ENCODE peak calls at places on chromosome 4, in ten cellular contexts. L is AG10803, I is stomach, E is neuronal stem cell, F is cardiac fibroblast, Y is SJCRH30, B is aorta, R is GM12865, A is hepatocyte, M is left ventricle myocardium inferior. V is an unnamed sample.

GRCh38 chr4:120211408-120212015 is 144.9 kb upstream of the MAD2L1 start:
- DNase-seq in L (no peak), I (no peak), E (no peak), F (no peak), Y (no peak), B (no peak), R (no peak), A (no peak), M (no peak), V (no peak)

GRCh38 chr4:177393236-177393635 is 49.0 kb downstream of the AGA start:
- DNase-seq in L (no peak), I (no peak), E (no peak), F (no peak), Y (no peak), B (no peak), R (peak), A (no peak), M (no peak), V (no peak)

GRCh38 chr4:112589207-112589606 is 47.5 kb downstream of the ZGRF1 start:
- DNase-seq in L (peak), I (no peak), E (no peak), F (peak), Y (peak), B (no peak), R (no peak), A (no peak), M (no peak), V (no peak)

GRCh38 chr4:55807556-55807955 is 12.0 kb upstream of the EXOC1L start:
- DNase-seq in L (no peak), I (no peak), E (no peak), F (no peak), Y (no peak), B (no peak), R (no peak), A (no peak), M (no peak), V (no peak)

GRCh38 chr4:88037447-88037846 is 30.0 kb downstream of the PKD2 start:
- DNase-seq in L (no peak), I (no peak), E (no peak), F (no peak), Y (no peak), B (no peak), R (no peak), A (no peak), M (no peak), V (no peak)

GRCh38 chr4:44861756-44862155 is 135.4 kb upstream of the GNPDA2 start:
- DNase-seq in L (no peak), I (no peak), E (no peak), F (no peak), Y (no peak), B (no peak), R (no peak), A (no peak), M (no peak), V (no peak)

GRCh38 chr4:138790993-138791392 is 224.6 kb upstream of the NOCT start:
- DNase-seq in L (no peak), I (no peak), E (no peak), F (no peak), Y (no peak), B (no peak), R (no peak), A (no peak), M (no peak), V (no peak)

GRCh38 chr4:183397741-183398297 is 46.6 kb upstream of the CDKN2AIP start:
- DNase-seq in L (no peak), I (no peak), E (no peak), F (no peak), Y (no peak), B (no peak), R (no peak), A (no peak), M (no peak), V (peak)

GRCh38 chr4:74838746-74839370 is 44.5 kb upstream of the BTC start:
- DNase-seq in L (peak), I (no peak), E (no peak), F (peak), Y (no peak), B (no peak), R (no peak), A (no peak), M (no peak), V (no peak)

DNA sequence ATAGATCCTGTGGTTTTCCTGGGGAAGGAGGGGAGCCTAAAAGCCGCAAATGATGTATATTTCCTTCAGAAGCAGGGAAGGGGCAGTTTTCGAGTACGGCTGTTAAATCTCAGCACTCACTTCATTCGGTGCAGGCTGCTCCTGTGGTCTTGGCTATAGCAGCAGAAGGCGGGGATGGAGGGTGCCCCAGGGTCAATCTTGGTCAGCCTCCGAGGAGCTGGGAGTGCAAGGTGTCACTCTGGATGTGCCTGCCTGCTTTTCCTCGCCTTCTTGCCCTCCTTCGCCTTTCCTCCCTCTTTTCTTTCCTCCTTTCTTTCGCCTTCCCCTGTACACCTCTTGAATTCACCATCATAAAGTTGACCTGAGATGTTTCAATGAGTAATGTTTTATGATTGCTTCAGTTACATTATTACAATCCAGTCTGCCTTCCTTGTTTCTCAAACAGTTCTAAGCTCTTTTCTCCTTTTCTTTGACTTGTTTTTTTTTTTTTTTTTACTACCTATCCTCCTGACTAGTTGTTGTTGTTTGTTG is 101.6 kb downstream of the RELL1 start:
- DNase-seq in L (no peak), I (no peak), E (no peak), F (no peak), Y (no peak), B (no peak), R (no peak), A (no peak), M (no peak), V (no peak)
- H3K4me3 ChIP-seq in L (no peak), I (no peak), E (no peak), F (no peak), Y (no peak), B (no peak), R (no peak), A (no peak), M (no peak), V (no peak)

GRCh38 chr4:94486372-94486801 is 34.6 kb downstream of the PDLIM5 start:
- DNase-seq in L (no peak), I (peak), E (no peak), F (peak), Y (no peak), B (no peak), R (no peak), A (no peak), M (no peak), V (no peak)

GRCh38 chr4:94490437-94490836 is 38.7 kb downstream of the PDLIM5 start:
- DNase-seq in L (no peak), I (no peak), E (no peak), F (no peak), Y (no peak), B (no peak), R (no peak), A (no peak), M (no peak), V (no peak)

GRCh38 chr4:94491322-94491721 is 39.6 kb downstream of the PDLIM5 start:
- DNase-seq in L (peak), I (no peak), E (no peak), F (peak), Y (no peak), B (no peak), R (no peak), A (no peak), M (no peak), V (no peak)

GRCh38 chr4:94489075-94489474 is 37.3 kb downstream of the PDLIM5 start:
- DNase-seq in L (no peak), I (no peak), E (no peak), F (no peak), Y (no peak), B (no peak), R (no peak), A (no peak), M (no peak), V (no peak)

DNA sequence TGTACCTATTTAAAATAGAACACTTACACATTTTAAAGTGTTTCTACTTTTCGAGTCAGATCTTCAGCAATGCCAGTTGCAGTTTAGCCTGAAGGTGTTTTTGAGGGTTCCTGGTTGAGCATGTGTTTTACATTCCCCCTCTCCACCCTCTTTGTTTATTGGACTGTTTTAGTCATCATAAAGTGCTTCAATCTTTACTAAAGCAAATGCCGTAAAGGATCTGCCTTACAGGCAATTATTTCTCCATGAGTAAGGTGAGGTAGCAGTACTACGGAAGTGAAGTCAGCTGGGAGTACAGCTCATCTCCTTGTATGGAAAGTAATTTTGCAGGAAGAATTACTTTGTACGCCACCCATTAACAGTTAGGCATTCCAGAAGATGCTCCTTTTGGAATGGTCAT is 36.9 kb downstream of the PDLIM5 start:
- DNase-seq in L (peak), I (no peak), E (no peak), F (peak), Y (no peak), B (no peak), R (no peak), A (no peak), M (no peak), V (no peak)
- H3K4me3 ChIP-seq in L (no peak), I (no peak), E (no peak), F (no peak), Y (no peak), B (no peak), R (no peak), A (no peak), M (peak), V (no peak)

DNA sequence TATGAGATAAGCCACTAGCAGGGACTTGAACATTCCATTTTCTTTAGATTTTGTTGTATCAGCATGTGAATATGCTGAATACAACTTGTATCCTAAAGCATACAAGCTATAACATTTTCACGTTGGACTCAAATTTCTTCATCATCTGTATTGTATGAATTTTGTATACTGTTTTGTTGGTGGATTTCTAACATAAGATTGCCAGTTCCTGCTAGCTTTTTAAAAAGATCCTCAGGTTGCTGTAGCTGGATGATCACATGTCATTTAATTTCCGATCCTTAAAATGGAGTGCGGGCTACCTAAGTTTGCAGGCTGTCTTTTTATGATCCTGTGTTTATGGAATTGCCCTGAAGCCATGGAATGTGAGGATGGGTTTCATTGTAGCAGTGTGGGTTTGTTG is 6.9 kb downstream of the PDLIM5 start:
- DNase-seq in L (no peak), I (no peak), E (no peak), F (no peak), Y (no peak), B (no peak), R (no peak), A (no peak), M (no peak), V (no peak)
- H3K4me3 ChIP-seq in L (no peak), I (no peak), E (no peak), F (no peak), Y (no peak), B (peak), R (no peak), A (no peak), M (peak), V (no peak)

DNA sequence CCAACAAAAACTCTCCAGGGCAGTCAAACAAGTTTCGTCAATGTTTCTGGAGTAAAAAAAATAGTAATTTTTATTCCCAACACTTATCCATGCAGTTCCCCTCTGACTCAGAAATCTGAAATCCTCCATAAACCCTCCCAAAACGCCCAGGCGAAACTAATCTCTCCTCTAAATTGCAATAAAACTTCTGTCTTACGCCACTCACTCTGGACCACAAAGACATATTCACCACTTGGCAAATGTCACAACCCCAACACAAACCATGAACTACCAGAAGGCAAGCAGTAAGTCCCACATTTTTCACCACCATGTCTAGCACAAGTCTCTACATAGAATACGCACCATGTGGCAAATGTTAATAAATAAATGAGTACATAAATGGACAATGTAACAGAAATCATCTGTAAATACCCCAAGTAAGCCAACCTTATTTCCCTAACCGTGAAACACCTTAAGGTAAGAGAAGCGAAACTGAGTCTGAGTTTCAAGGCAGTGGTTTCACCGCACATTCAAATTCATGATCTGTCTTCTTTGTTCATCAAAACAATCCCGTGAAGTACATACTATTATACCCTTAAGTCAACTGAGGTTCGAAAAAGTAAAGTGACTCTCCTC is 1.6 kb downstream of the PAPSS1 start:
- DNase-seq in L (peak), I (no peak), E (no peak), F (no peak), Y (no peak), B (no peak), R (peak), A (no peak), M (no peak), V (no peak)
- H3K4me3 ChIP-seq in L (peak), I (peak), E (peak), F (peak), Y (peak), B (no peak), R (peak), A (peak), M (peak), V (peak)

GRCh38 chr4:39124885-39125599 is 57.3 kb upstream of the WDR19 start:
- DNase-seq in L (no peak), I (no peak), E (no peak), F (no peak), Y (no peak), B (no peak), R (peak), A (no peak), M (no peak), V (no peak)
- H3K4me3 ChIP-seq in L (no peak), I (no peak), E (no peak), F (no peak), Y (no peak), B (no peak), R (no peak), A (no peak), M (no peak), V (no peak)

DNA sequence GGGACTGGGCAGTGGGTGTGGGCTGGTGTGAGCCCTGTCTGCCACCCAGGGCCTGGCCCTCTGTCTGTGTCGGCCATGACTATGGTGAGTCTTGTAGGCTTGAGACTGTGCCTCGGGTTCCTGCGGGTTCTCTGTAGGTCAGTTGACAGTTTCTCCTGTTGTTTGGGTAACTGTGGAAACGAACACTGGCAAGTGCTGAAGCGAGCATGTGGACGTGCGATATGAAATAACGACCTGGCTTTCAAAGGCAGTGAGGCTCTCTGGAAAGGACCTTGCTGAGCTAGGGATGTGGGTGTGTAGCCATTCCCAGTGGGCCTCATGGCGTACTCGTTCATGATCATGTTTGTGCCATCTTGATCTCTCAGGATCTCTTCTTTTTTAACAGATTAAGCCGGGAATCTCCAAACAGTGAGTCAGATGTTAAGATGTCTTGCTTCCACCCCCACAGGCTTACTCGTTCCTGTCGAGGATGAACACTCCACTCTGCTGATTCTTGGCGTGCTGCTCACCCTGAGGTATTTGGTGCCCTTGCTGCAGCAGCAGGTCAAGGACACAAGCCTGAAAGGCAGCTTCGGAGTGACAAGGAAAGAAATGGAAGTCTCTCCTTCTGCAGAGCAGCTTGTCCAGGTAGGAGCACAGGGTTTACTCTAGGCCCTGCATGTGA is 41.3 kb downstream of the HTT start:
- DNase-seq in L (peak), I (no peak), E (no peak), F (peak), Y (no peak), B (no peak), R (no peak), A (peak), M (no peak), V (no peak)
- H3K4me3 ChIP-seq in L (no peak), I (no peak), E (no peak), F (no peak), Y (no peak), B (no peak), R (no peak), A (no peak), M (no peak), V (no peak)

DNA sequence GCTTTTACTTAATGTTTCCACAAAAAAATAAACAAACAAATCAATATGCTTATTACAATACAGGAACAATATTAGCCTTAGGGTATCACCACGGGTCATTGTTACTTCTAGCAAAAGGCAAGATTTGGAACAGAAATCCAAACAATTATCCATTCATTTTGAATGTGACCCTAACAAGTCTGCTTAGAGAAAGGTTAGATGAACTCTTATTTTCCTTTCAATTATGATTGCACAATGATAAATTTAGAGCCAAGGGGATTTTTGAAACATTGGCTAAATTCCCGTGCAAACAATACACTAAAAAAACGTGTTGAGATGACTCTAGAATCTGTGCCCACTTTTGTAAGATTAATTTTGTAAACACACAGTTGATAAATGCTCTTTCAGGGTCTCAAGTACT is 474.7 kb downstream of the PCDH7 start:
- DNase-seq in L (no peak), I (no peak), E (no peak), F (peak), Y (no peak), B (no peak), R (no peak), A (no peak), M (no peak), V (no peak)
- H3K4me3 ChIP-seq in L (no peak), I (no peak), E (no peak), F (no peak), Y (no peak), B (no peak), R (no peak), A (no peak), M (no peak), V (no peak)

DNA sequence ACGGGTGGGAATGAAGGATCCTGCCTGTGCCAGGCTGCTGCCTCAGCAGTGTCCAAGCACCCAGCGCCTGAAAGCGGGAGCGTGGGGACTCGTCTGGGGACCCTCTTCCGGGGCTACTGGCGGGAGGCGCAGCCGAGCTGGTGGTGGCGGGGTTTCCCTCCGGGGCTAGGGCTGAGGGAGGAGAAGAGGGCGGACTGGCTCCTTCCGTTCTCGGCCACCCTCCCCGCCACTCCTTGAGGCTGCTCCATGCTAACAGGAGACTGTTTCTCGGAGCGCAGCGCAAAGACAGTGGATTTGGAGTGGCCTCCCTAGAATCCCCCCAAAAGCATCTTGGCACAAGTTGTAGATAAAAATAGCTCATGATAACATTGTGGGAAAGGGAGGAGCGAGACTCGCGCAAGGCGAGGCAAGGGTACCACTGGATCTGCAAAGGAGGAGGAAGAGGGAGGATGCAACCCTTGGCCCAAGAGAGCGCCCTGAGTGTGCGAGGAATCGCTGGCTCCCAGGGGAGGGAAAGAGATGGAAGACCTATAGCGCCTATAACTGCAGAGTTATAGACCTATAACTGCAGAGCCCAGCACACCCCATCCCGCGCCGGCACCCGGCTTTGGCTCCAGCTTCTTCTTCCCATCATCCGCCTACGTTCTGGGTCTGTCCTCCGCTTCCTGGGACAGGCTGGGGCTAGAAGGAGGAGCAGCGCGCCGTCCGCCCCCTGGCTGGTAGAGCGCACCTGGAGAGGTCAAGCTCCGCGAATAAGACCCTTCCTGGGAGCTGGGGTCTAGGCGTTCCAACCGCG is 1.3 kb downstream of the HS3ST1 start:
- DNase-seq in L (no peak), I (no peak), E (peak), F (no peak), Y (no peak), B (no peak), R (no peak), A (peak), M (no peak), V (no peak)
- H3K4me3 ChIP-seq in L (no peak), I (peak), E (peak), F (no peak), Y (no peak), B (peak), R (peak), A (peak), M (peak), V (peak)